ENCODE peak calls at places on chromosomes 13 and 19, in ten cellular contexts. One of them, this sample, is unnamed.

GRCh38 chr13:78339927-78340326 is 263.4 kb downstream of the POU4F1 start:
- DNase-seq in tibial nerve: no peak
- DNase-seq in DMS 273 treated with DMSO at 0.1 percent for 48 hours: no peak
- DNase-seq in BE2C: no peak
- DNase-seq in COR-L47: no peak
- DNase-seq in SK-N-MC: no peak
- DNase-seq in neural progenitor cell: no peak
- DNase-seq in GF-D8: no peak
- DNase-seq in caudate nucleus: no peak
- DNase-seq in heart left ventricle: no peak
- DNase-seq in this sample: no peak

GRCh38 chr13:39364797-39365468 is 238.1 kb downstream of the LHFPL6 start:
- DNase-seq in tibial nerve: no peak
- DNase-seq in DMS 273 treated with DMSO at 0.1 percent for 48 hours: no peak
- DNase-seq in BE2C: no peak
- DNase-seq in COR-L47: no peak
- DNase-seq in SK-N-MC: no peak
- DNase-seq in neural progenitor cell: peak; percentile 39
- DNase-seq in GF-D8: no peak
- DNase-seq in caudate nucleus: no peak
- DNase-seq in heart left ventricle: no peak
- DNase-seq in this sample: no peak

GRCh38 chr19:13850910-13851753 is 25.8 kb upstream of the NANOS3 start:
- DNase-seq in tibial nerve: peak; percentile 80
- DNase-seq in DMS 273 treated with DMSO at 0.1 percent for 48 hours: no peak
- DNase-seq in BE2C: no peak
- DNase-seq in COR-L47: no peak
- DNase-seq in SK-N-MC: no peak
- DNase-seq in neural progenitor cell: no peak
- DNase-seq in GF-D8: no peak
- DNase-seq in caudate nucleus: peak; percentile 43
- DNase-seq in heart left ventricle: peak; percentile 89
- DNase-seq in this sample: no peak

GRCh38 chr19:16828990-16829821 is at the start of gene SIN3B:
- DNase-seq in tibial nerve: peak; percentile 71
- DNase-seq in DMS 273 treated with DMSO at 0.1 percent for 48 hours: peak; percentile 46
- DNase-seq in BE2C: peak; percentile 88
- DNase-seq in COR-L47: peak; percentile 82
- DNase-seq in SK-N-MC: peak; percentile 50
- DNase-seq in neural progenitor cell: peak; percentile 93
- DNase-seq in GF-D8: peak; percentile 53
- DNase-seq in caudate nucleus: peak; percentile 75
- DNase-seq in heart left ventricle: peak; percentile 86
- DNase-seq in this sample: peak; percentile 90

GRCh38 chr19:43923875-43924274 is 11.2 kb downstream of the ZNF45 start:
- DNase-seq in tibial nerve: no peak
- DNase-seq in DMS 273 treated with DMSO at 0.1 percent for 48 hours: no peak
- DNase-seq in BE2C: no peak
- DNase-seq in COR-L47: no peak
- DNase-seq in SK-N-MC: no peak
- DNase-seq in neural progenitor cell: no peak
- DNase-seq in GF-D8: no peak
- DNase-seq in caudate nucleus: no peak
- DNase-seq in heart left ventricle: no peak
- DNase-seq in this sample: no peak

GRCh38 chr13:113897161-113897560 is 33.3 kb upstream of the GAS6 start:
- DNase-seq in tibial nerve: no peak
- DNase-seq in DMS 273 treated with DMSO at 0.1 percent for 48 hours: no peak
- DNase-seq in BE2C: no peak
- DNase-seq in COR-L47: no peak
- DNase-seq in SK-N-MC: no peak
- DNase-seq in neural progenitor cell: no peak
- DNase-seq in GF-D8: no peak
- DNase-seq in caudate nucleus: no peak
- DNase-seq in heart left ventricle: no peak
- DNase-seq in this sample: no peak

GRCh38 chr13:99028890-99029289 is 51.0 kb upstream of the DOCK9 start:
- DNase-seq in tibial nerve: no peak
- DNase-seq in DMS 273 treated with DMSO at 0.1 percent for 48 hours: no peak
- DNase-seq in BE2C: peak; percentile 45
- DNase-seq in COR-L47: no peak
- DNase-seq in SK-N-MC: no peak
- DNase-seq in neural progenitor cell: peak; percentile 16
- DNase-seq in GF-D8: no peak
- DNase-seq in caudate nucleus: no peak
- DNase-seq in heart left ventricle: no peak
- DNase-seq in this sample: no peak

GRCh38 chr13:44649834-44650233 is 73.7 kb upstream of the TSC22D1 start:
- DNase-seq in tibial nerve: no peak
- DNase-seq in DMS 273 treated with DMSO at 0.1 percent for 48 hours: no peak
- DNase-seq in BE2C: no peak
- DNase-seq in COR-L47: no peak
- DNase-seq in SK-N-MC: no peak
- DNase-seq in neural progenitor cell: no peak
- DNase-seq in GF-D8: no peak
- DNase-seq in caudate nucleus: no peak
- DNase-seq in heart left ventricle: no peak
- DNase-seq in this sample: no peak

GRCh38 chr19:362154-362553 is 17.6 kb upstream of the MIER2 start:
- DNase-seq in tibial nerve: no peak
- DNase-seq in DMS 273 treated with DMSO at 0.1 percent for 48 hours: no peak
- DNase-seq in BE2C: no peak
- DNase-seq in COR-L47: no peak
- DNase-seq in SK-N-MC: no peak
- DNase-seq in neural progenitor cell: no peak
- DNase-seq in GF-D8: no peak
- DNase-seq in caudate nucleus: no peak
- DNase-seq in heart left ventricle: no peak
- DNase-seq in this sample: peak; percentile 7

GRCh38 chr19:39778763-39779162 is at the start of gene LEUTX:
- DNase-seq in tibial nerve: no peak
- DNase-seq in DMS 273 treated with DMSO at 0.1 percent for 48 hours: no peak
- DNase-seq in BE2C: no peak
- DNase-seq in COR-L47: no peak
- DNase-seq in SK-N-MC: no peak
- DNase-seq in neural progenitor cell: no peak
- DNase-seq in GF-D8: no peak
- DNase-seq in caudate nucleus: no peak
- DNase-seq in heart left ventricle: no peak
- DNase-seq in this sample: no peak

GRCh38 chr13:27450921-27451461 is 627 bp upstream of the MTIF3 start:
- DNase-seq in tibial nerve: no peak
- DNase-seq in DMS 273 treated with DMSO at 0.1 percent for 48 hours: no peak
- DNase-seq in BE2C: peak; percentile 20
- DNase-seq in COR-L47: peak; percentile 40
- DNase-seq in SK-N-MC: no peak
- DNase-seq in neural progenitor cell: peak; percentile 58
- DNase-seq in GF-D8: peak; percentile 23
- DNase-seq in caudate nucleus: peak; percentile 37
- DNase-seq in heart left ventricle: peak; percentile 51
- DNase-seq in this sample: no peak

GRCh38 chr13:77213644-77214043 is 113.2 kb downstream of the MYCBP2 start:
- DNase-seq in tibial nerve: no peak
- DNase-seq in DMS 273 treated with DMSO at 0.1 percent for 48 hours: no peak
- DNase-seq in BE2C: no peak
- DNase-seq in COR-L47: no peak
- DNase-seq in SK-N-MC: no peak
- DNase-seq in neural progenitor cell: no peak
- DNase-seq in GF-D8: no peak
- DNase-seq in caudate nucleus: no peak
- DNase-seq in heart left ventricle: no peak
- DNase-seq in this sample: no peak